ENCODE peak calls at places on chromosomes 12 and 14, in eight cellular contexts. W, D, O, F, C, S, R and N are unnamed samples.

GRCh38 chr12:65602579-65603295 is 221.5 kb upstream of the HMGA2 start:
- DNase-seq in O (peak; percentile 97), F (peak; percentile 51), S (peak; percentile 88), C (no peak), W (peak; percentile 77), R (peak; percentile 91), D (peak; percentile 69), N (peak; percentile 97)

GRCh38 chr12:94092516-94093241 is 55.7 kb upstream of the PLXNC1 start:
- DNase-seq in C (no peak), W (no peak), O (peak; percentile 81), D (no peak), S (peak; percentile 98), R (peak; percentile 73), F (no peak), N (peak; percentile 95)

GRCh38 chr12:130254476-130255276 is 83.0 kb upstream of the PIWIL1 start:
- DNase-seq in C (no peak), O (no peak), D (peak; percentile 50), W (no peak), S (no peak), F (no peak), R (no peak), N (no peak)

GRCh38 chr12:93361159-93361919 is 16.4 kb upstream of the NUDT4 start:
- DNase-seq in D (no peak), R (peak; percentile 91), O (peak; percentile 67), F (no peak), C (no peak), S (peak; percentile 89), W (no peak), N (no peak)

GRCh38 chr12:120741476-120742206 is 16.0 kb downstream of the ACADS start:
- DNase-seq in W (no peak), S (no peak), D (no peak), R (no peak), C (no peak), O (no peak), F (no peak), N (no peak)

GRCh38 chr14:102344485-102344884 is 18.2 kb downstream of the CINP start:
- DNase-seq in S (no peak), O (no peak), F (no peak), D (no peak), R (no peak), C (no peak), W (no peak), N (no peak)

GRCh38 chr12:8948711-8949524 is 527 bp downstream of the M6PR start:
- DNase-seq in W (no peak), S (peak; percentile 6), F (no peak), O (peak; percentile 20), R (peak; percentile 31), C (no peak), D (no peak), N (peak; percentile 17)

GRCh38 chr14:77607741-77608302 is 8.6 kb downstream of the SPTLC2 start:
- DNase-seq in R (no peak), W (no peak), O (no peak), S (no peak), D (no peak), F (no peak), C (no peak), N (no peak)

GRCh38 chr12:98741229-98741614 is 96.1 kb downstream of the APAF1 start:
- DNase-seq in F (no peak), C (no peak), D (no peak), O (no peak), W (no peak), S (no peak), R (no peak), N (no peak)

GRCh38 chr12:4107911-4108697 is 165.5 kb upstream of the CCND2 start:
- DNase-seq in F (no peak), W (no peak), R (no peak), S (no peak), D (no peak), O (no peak), C (no peak), N (no peak)

GRCh38 chr12:122996621-122997342 is 16.3 kb downstream of the ARL6IP4 start:
- DNase-seq in S (no peak), D (no peak), R (no peak), W (no peak), F (no peak), O (no peak), C (no peak), N (no peak)

GRCh38 chr12:121958521-121959240 is 40.3 kb downstream of the CFAP251 start:
- DNase-seq in R (peak; percentile 27), O (peak; percentile 41), C (no peak), W (no peak), D (no peak), S (peak; percentile 27), F (no peak), N (no peak)

GRCh38 chr12:130787445-130788410 is 51.3 kb downstream of the STX2 start:
- DNase-seq in R (no peak), C (no peak), W (peak; percentile 76), O (peak; percentile 76), F (no peak), S (peak; percentile 67), D (no peak), N (no peak)

GRCh38 chr12:125332900-125333299 is 267.7 kb downstream of the AACS start:
- DNase-seq in D (no peak), C (no peak), O (no peak), F (no peak), R (no peak), W (peak; percentile 38), S (no peak), N (no peak)
- TF ChIP-seq CTCF in D (no peak), C (no peak), O (peak; percentile 16), F (no peak), R (no peak), W (peak; percentile 60), S (no peak), N (peak; percentile 23)

DNA sequence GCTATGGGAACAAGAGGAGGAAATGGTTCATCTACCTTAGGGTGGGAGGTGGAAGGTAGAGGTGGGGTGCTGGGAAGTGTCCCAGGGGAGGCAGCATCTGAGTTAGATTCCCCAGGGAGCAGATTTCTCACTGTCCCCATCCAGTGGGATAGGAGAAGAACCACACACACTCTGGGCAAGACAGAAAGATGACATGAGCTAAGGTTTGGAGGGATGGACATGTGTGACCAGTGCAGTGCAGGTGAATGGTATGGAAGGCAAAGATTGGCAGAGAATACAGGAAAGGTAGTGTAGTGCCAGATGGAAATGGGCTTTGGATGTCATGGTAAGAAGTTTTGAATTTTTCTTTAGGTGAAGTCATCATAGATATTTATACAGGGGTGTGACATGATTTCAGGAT is 11.3 kb upstream of the DUSP6 start:
- DNase-seq in O (no peak), R (no peak), W (no peak), D (no peak), F (no peak), C (no peak), S (no peak), N (no peak)
- TF ChIP-seq CTCF in O (no peak), R (no peak), W (no peak), D (no peak), F (no peak), C (no peak), S (no peak), N (no peak)

GRCh38 chr14:105945891-105946290 is 419.5 kb downstream of the TMEM121 start:
- DNase-seq in C (no peak), R (no peak), F (no peak), D (peak; percentile 90), O (no peak), W (no peak), S (no peak), N (peak; percentile 16)
- TF ChIP-seq CTCF in C (no peak), R (no peak), F (no peak), D (peak; percentile 20), O (no peak), W (no peak), S (no peak), N (peak; percentile 20)

GRCh38 chr12:59077153-59077930 is 157.0 kb upstream of the LRIG3 start:
- DNase-seq in W (no peak), F (no peak), C (no peak), S (no peak), D (no peak), R (peak; percentile 67), O (no peak), N (peak; percentile 49)

GRCh38 chr12:59078027-59078426 is 157.7 kb upstream of the LRIG3 start:
- DNase-seq in W (no peak), F (no peak), C (no peak), O (no peak), S (no peak), R (peak; percentile 23), D (no peak), N (no peak)

GRCh38 chr12:59075141-59075540 is 154.8 kb upstream of the LRIG3 start:
- DNase-seq in R (no peak), W (no peak), C (no peak), O (no peak), F (no peak), S (no peak), D (no peak), N (no peak)

GRCh38 chr12:59076611-59077010 is 156.3 kb upstream of the LRIG3 start:
- DNase-seq in C (no peak), R (no peak), O (no peak), W (no peak), F (no peak), S (no peak), D (no peak), N (no peak)

DNA sequence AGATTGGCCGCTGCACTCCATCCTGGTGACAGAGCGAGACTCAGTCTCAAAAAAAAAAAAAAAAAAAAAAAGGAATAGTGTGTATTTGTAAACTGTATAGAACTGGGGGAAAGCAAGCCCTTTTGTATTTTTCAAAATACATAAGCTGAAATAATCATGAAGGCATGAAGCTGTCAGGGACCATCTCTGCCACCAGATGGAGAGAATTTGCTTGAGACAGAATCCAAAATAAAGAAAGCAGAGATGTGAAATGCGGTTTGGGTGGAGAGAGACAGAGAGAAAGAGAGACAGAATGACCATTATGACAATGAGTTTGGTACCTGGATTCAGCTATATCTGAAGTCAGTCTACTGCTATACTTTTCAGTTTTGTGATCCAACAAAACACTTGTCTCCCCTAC is 155.7 kb upstream of the LRIG3 start:
- DNase-seq in R (no peak), F (no peak), O (no peak), D (no peak), W (no peak), C (no peak), S (no peak), N (no peak)
- TF ChIP-seq CTCF in R (peak; percentile 35), F (no peak), O (peak; percentile 16), D (no peak), W (no peak), C (no peak), S (no peak), N (no peak)